ENCODE peak calls at places on chromosomes 13 and 19, in seven cellular contexts. E is heart left ventricle, B is kidney epithelial cell, F is cardiac fibroblast, T is cardiac muscle cell, W is AG09309, D is RWPE2. S is an unnamed sample.

GRCh38 chr13:40564342-40564997 is 102.0 kb downstream of the FOXO1 start:
- DNase-seq in E (no peak), T (no peak), W (no peak), F (no peak), B (no peak), D (no peak), S (no peak)

GRCh38 chr19:33634361-33635091 is 12.8 kb downstream of the CHST8 start:
- DNase-seq in B (no peak), W (no peak), T (no peak), E (no peak), F (no peak), D (no peak), S (no peak)

GRCh38 chr13:43388282-43389034 is 365.1 kb downstream of the DNAJC15 start:
- DNase-seq in E (no peak), F (no peak), T (no peak), W (no peak), D (no peak), B (peak), S (no peak)

GRCh38 chr19:7910321-7911161 is 4.1 kb upstream of the TGFBR3L start:
- DNase-seq in T (no peak), F (no peak), E (no peak), D (no peak), W (no peak), B (no peak), S (no peak)

GRCh38 chr19:41373993-41374392 is 2.3 kb upstream of the TMEM91 start:
- DNase-seq in F (peak), E (peak), T (no peak), D (no peak), W (peak), B (no peak), S (no peak)

GRCh38 chr13:65631078-65631477 is 1599.1 kb downstream of the PCDH9 start:
- DNase-seq in E (no peak), W (no peak), B (no peak), D (no peak), F (peak), T (no peak), S (no peak)

GRCh38 chr13:39616087-39616694 is 13.2 kb upstream of the LHFPL6 start:
- DNase-seq in B (no peak), E (peak), F (peak), D (no peak), T (peak), W (no peak), S (no peak)

GRCh38 chr13:104442541-104442940 is 1376.3 kb upstream of the SLC10A2 start:
- DNase-seq in B (peak), D (no peak), E (no peak), F (no peak), T (no peak), W (no peak), S (no peak)

GRCh38 chr19:46654621-46655152 is 6.3 kb downstream of the DACT3 start:
- DNase-seq in T (peak), B (no peak), E (no peak), D (no peak), W (no peak), F (no peak), S (no peak)

GRCh38 chr13:93080587-93080986 is 146.0 kb upstream of the GPC6 start:
- DNase-seq in W (no peak), D (no peak), B (peak), E (no peak), T (no peak), F (peak), S (no peak)

GRCh38 chr13:26017196-26017921 is 34.5 kb downstream of the SHISA2 start:
- DNase-seq in E (no peak), B (no peak), D (no peak), W (no peak), F (no peak), T (no peak), S (no peak)

GRCh38 chr13:45339867-45340266 is 1.1 kb downstream of the TPT1 start:
- DNase-seq in D (no peak), B (no peak), F (no peak), E (no peak), W (no peak), T (no peak), S (no peak)

GRCh38 chr19:29381353-29382203 is 144.2 kb upstream of the VSTM2B start:
- DNase-seq in T (no peak), D (peak), B (no peak), F (no peak), W (no peak), E (no peak), S (no peak)

GRCh38 chr19:11091343-11092153 is 2.3 kb downstream of the LDLR start:
- DNase-seq in F (peak), B (peak), W (peak), E (peak), T (no peak), D (peak), S (no peak)

GRCh38 chr13:58960909-58961308 is 1202.8 kb downstream of the DIAPH3 start:
- DNase-seq in W (no peak), B (no peak), F (peak), E (no peak), T (peak), D (no peak), S (no peak)

GRCh38 chr19:3423183-3423829 is 56.9 kb downstream of the NFIC start:
- DNase-seq in F (no peak), W (no peak), E (no peak), T (no peak), B (no peak), D (no peak), S (no peak)

GRCh38 chr19:39319892-39320168 is 833 bp downstream of the LRFN1 start:
- DNase-seq in T (no peak), D (no peak), E (no peak), F (no peak), W (no peak), B (no peak), S (no peak)

GRCh38 chr19:52237771-52238400 is 31.5 kb upstream of the ZNF766 start:
- DNase-seq in D (no peak), F (peak), B (no peak), E (peak), W (peak), T (peak), S (no peak)

GRCh38 chr19:53432088-53432661 is 391 bp downstream of the ZNF761 start:
- DNase-seq in E (peak), W (no peak), T (peak), F (peak), B (no peak), D (no peak), S (no peak)

GRCh38 chr19:44625531-44626066 is 12.2 kb downstream of the IGSF23 start:
- DNase-seq in D (no peak), E (no peak), T (no peak), W (no peak), F (no peak), B (no peak), S (no peak)

GRCh38 chr19:29858000-29858596 is 46.3 kb downstream of the CCNE1 start:
- DNase-seq in B (no peak), D (no peak), F (no peak), W (no peak), T (peak), E (no peak), S (no peak)

GRCh38 chr13:107716241-107716640 is 499.1 kb downstream of the LIG4 start:
- DNase-seq in E (no peak), B (no peak), F (no peak), T (no peak), W (no peak), D (no peak), S (no peak)

GRCh38 chr13:23966691-23967615 is 69.7 kb upstream of the C1QTNF9B start:
- DNase-seq in F (no peak), T (no peak), E (no peak), D (no peak), B (no peak), W (no peak), S (no peak)

GRCh38 chr19:5313307-5313706 is 27.3 kb downstream of the PTPRS start:
- DNase-seq in E (no peak), T (peak), D (no peak), B (no peak), W (no peak), F (no peak), S (no peak)

GRCh38 chr19:5314907-5315298 is 25.7 kb downstream of the PTPRS start:
- DNase-seq in E (no peak), D (no peak), F (no peak), B (no peak), W (no peak), T (no peak), S (no peak)

GRCh38 chr19:5314012-5314906 is 26.4 kb downstream of the PTPRS start:
- DNase-seq in B (no peak), T (no peak), D (no peak), W (no peak), E (no peak), F (peak), S (no peak)

GRCh38 chr19:5309438-5310204 is 31.0 kb downstream of the PTPRS start:
- DNase-seq in E (no peak), D (no peak), F (peak), W (no peak), B (no peak), T (no peak), S (no peak)

DNA sequence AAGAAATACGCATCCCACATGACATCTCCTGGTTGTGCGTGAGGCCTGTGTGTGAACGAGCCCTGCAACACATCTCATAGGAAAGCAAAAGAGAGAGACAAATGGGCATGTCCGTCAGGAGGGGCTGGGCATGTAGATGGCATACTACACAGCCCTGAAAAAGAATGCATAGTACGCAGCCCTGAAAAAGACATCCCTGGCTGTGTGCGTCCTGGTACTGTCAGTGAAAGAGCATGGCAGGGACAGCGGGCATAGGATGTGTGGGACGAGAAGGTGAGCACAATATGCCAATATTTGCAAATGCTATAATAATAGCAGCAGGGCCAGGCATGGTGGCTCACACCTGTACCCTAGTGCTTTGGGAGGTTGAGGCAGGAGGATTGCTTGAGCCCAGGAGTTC is 28.6 kb downstream of the PTPRS start:
- DNase-seq in W (no peak), T (no peak), D (no peak), F (no peak), B (no peak), E (no peak), S (no peak)
- TF ChIP-seq CTCF in W (no peak), T (no peak), D (no peak), F (no peak), B (no peak), E (no peak), S (no peak)

GRCh38 chr13:73365681-73366080 is 306.9 kb downstream of the KLF5 start:
- DNase-seq in B (peak), E (no peak), F (no peak), W (no peak), D (no peak), T (no peak), S (no peak)
- TF ChIP-seq CTCF in B (no peak), E (no peak), F (no peak), W (no peak), D (no peak), T (no peak), S (no peak)

DNA sequence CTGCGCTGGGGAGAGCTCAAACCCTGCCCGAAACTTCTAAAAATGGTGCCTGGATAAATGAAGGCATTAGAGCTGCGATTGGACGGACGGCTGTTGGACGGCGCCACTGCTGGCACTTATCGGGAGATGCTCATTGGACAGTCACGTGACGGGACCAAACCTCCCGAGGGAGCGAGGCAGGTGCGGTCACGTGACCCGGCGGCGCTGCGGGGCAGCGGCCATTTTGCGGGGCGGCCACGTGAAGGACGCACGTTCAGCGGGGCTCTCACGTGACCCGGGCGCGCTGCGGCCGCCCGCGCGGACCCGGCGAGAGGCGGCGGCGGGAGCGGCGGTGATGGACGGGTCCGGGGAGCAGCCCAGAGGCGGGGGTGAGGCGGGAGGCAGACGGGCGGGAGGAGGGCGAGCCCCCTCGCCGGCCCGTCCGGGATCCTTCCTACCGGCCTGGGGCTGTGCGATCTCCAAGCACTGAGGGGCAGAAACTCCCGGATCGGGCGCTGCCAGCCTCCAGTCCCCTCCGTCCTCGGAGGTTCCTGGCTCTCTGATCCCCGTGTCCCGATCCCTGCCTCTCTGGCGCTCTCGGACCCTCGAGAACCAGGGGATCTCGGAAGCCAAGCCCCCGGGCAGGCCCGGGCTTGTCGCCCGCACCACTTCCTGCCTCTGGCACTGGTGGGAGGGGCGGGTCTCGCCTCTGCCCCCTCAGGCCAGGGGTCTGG is at the start of gene BAX:
- DNase-seq in D (peak), B (peak), E (peak), F (peak), W (peak), T (peak), S (peak)
- TF ChIP-seq CTCF in D (no peak), B (no peak), E (no peak), F (no peak), W (no peak), T (no peak), S (no peak)

DNA sequence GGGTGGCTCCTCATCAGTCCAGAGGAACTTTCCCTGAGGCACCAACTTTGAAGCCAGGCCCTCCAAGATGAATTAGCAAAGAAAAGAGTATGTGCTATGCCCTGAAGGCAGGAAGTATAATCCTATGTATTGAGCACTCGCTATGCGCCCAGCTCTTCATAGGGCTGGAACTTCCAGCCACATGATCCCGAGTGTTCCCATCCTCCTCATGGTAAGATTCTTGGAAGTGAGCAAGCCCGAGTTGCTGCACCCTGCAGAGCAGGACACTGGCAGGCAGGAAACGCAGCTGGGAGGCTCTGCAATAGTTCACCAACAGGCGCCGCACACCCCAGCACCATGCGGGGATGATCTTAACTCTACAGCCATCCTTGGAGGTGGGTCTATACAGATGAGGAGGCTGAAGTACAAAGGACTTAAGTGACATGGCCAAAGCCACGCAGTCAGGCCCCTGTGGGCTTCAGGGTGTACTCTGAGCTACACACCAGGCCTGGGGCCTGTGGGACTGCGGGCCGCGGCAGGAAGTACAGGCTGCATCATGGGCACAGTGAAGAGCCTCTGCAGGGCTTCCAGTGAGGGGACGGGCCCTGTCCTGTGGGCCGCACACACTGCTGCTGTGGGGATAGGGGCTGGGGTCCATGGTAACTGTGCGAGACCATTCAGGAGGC is 25.1 kb downstream of the C19orf47 start:
- DNase-seq in W (no peak), T (no peak), F (no peak), B (no peak), D (no peak), E (no peak), S (no peak)
- TF ChIP-seq CTCF in W (no peak), T (no peak), F (no peak), B (no peak), D (no peak), E (no peak), S (no peak)